ENCODE peak calls at places on chromosomes 1 and 21, in four cellular contexts. One of them, this sample, is unnamed.

GRCh38 chr1:74772945-74773344 is 40.0 kb downstream of the TYW3 start:
- DNase-seq in progenitor cell of endocrine pancreas: no peak
- DNase-seq in stromal cell of bone marrow: no peak
- DNase-seq in AG04450: no peak
- DNase-seq in this sample: no peak

GRCh38 chr1:219659682-219660081 is 46.8 kb upstream of the ZC3H11B start:
- DNase-seq in AG04450: peak
- DNase-seq in progenitor cell of endocrine pancreas: no peak
- DNase-seq in stromal cell of bone marrow: peak
- DNase-seq in this sample: no peak

GRCh38 chr1:15559189-15559815 is 25.5 kb downstream of the AGMAT start:
- DNase-seq in stromal cell of bone marrow: no peak
- DNase-seq in progenitor cell of endocrine pancreas: no peak
- DNase-seq in AG04450: no peak
- DNase-seq in this sample: no peak

GRCh38 chr1:119475866-119476439 is 31.1 kb upstream of the HSD3B1 start:
- DNase-seq in AG04450: no peak
- DNase-seq in stromal cell of bone marrow: peak
- DNase-seq in progenitor cell of endocrine pancreas: peak
- DNase-seq in this sample: peak

GRCh38 chr1:213446496-213446895 is 395.5 kb downstream of the RPS6KC1 start:
- DNase-seq in stromal cell of bone marrow: no peak
- DNase-seq in AG04450: no peak
- DNase-seq in progenitor cell of endocrine pancreas: no peak
- DNase-seq in this sample: no peak

GRCh38 chr1:222369991-222370910 is 177.7 kb downstream of the HHIPL2 start:
- DNase-seq in AG04450: peak
- DNase-seq in progenitor cell of endocrine pancreas: no peak
- DNase-seq in stromal cell of bone marrow: no peak
- DNase-seq in this sample: peak

GRCh38 chr1:112369389-112370285 is 26.4 kb upstream of the CTTNBP2NL start:
- DNase-seq in stromal cell of bone marrow: peak
- DNase-seq in progenitor cell of endocrine pancreas: peak
- DNase-seq in AG04450: peak
- DNase-seq in this sample: peak

GRCh38 chr1:224565611-224566406 is 50.3 kb upstream of the CNIH3 start:
- DNase-seq in AG04450: no peak
- DNase-seq in stromal cell of bone marrow: no peak
- DNase-seq in progenitor cell of endocrine pancreas: no peak
- DNase-seq in this sample: no peak

GRCh38 chr1:161484613-161485012 is 20.6 kb upstream of the FCGR2A start:
- DNase-seq in progenitor cell of endocrine pancreas: no peak
- DNase-seq in stromal cell of bone marrow: no peak
- DNase-seq in AG04450: no peak
- DNase-seq in this sample: no peak

GRCh38 chr21:37514038-37514665 is 147.6 kb downstream of the DYRK1A start:
- DNase-seq in stromal cell of bone marrow: no peak
- DNase-seq in progenitor cell of endocrine pancreas: no peak
- DNase-seq in AG04450: no peak
- DNase-seq in this sample: no peak

GRCh38 chr1:226986496-226987178 is 46.5 kb downstream of the COQ8A start:
- DNase-seq in AG04450: no peak
- DNase-seq in stromal cell of bone marrow: no peak
- DNase-seq in progenitor cell of endocrine pancreas: no peak
- DNase-seq in this sample: no peak

GRCh38 chr1:119139857-119140176 is 636 bp downstream of the WARS2 start:
- DNase-seq in progenitor cell of endocrine pancreas: no peak
- DNase-seq in stromal cell of bone marrow: peak
- DNase-seq in AG04450: no peak
- DNase-seq in this sample: no peak

GRCh38 chr1:56563045-56563444 is 16.3 kb downstream of the PLPP3 start:
- DNase-seq in progenitor cell of endocrine pancreas: no peak
- DNase-seq in AG04450: no peak
- DNase-seq in stromal cell of bone marrow: no peak
- DNase-seq in this sample: no peak

GRCh38 chr1:164858233-164858632 is 299.2 kb downstream of the PBX1 start:
- DNase-seq in stromal cell of bone marrow: no peak
- DNase-seq in AG04450: no peak
- DNase-seq in progenitor cell of endocrine pancreas: peak
- DNase-seq in this sample: no peak

GRCh38 chr21:37684115-37684493 is 232.2 kb downstream of the KCNJ6 start:
- DNase-seq in AG04450: no peak
- DNase-seq in stromal cell of bone marrow: no peak
- DNase-seq in progenitor cell of endocrine pancreas: no peak
- DNase-seq in this sample: no peak

GRCh38 chr1:64042331-64043100 is 160.9 kb upstream of the UBE2U start:
- DNase-seq in stromal cell of bone marrow: peak
- DNase-seq in AG04450: peak
- DNase-seq in progenitor cell of endocrine pancreas: no peak
- DNase-seq in this sample: peak

GRCh38 chr1:117607471-117607870 is 1.6 kb downstream of the TENT5C start:
- DNase-seq in progenitor cell of endocrine pancreas: no peak
- DNase-seq in AG04450: no peak
- DNase-seq in stromal cell of bone marrow: no peak
- DNase-seq in this sample: no peak

GRCh38 chr1:117061986-117062415 is 1.9 kb downstream of the TTF2 start:
- DNase-seq in stromal cell of bone marrow: peak
- DNase-seq in progenitor cell of endocrine pancreas: no peak
- DNase-seq in AG04450: peak
- DNase-seq in this sample: peak

GRCh38 chr1:33738976-33739375 is 124.9 kb upstream of the HMGB4 start:
- DNase-seq in stromal cell of bone marrow: no peak
- DNase-seq in AG04450: no peak
- DNase-seq in progenitor cell of endocrine pancreas: no peak
- DNase-seq in this sample: no peak

GRCh38 chr1:203590559-203590958 is 36.1 kb upstream of the ATP2B4 start:
- DNase-seq in stromal cell of bone marrow: no peak
- DNase-seq in progenitor cell of endocrine pancreas: no peak
- DNase-seq in AG04450: no peak
- DNase-seq in this sample: no peak

GRCh38 chr1:116489231-116489697 is 81.6 kb downstream of the CD58 start:
- DNase-seq in progenitor cell of endocrine pancreas: no peak
- DNase-seq in AG04450: no peak
- DNase-seq in stromal cell of bone marrow: no peak
- DNase-seq in this sample: peak

GRCh38 chr1:212234431-212235298 is 50.5 kb upstream of the PPP2R5A start:
- DNase-seq in progenitor cell of endocrine pancreas: no peak
- DNase-seq in AG04450: peak
- DNase-seq in stromal cell of bone marrow: peak
- DNase-seq in this sample: peak